ENCODE peak calls at places on chromosomes 16 and 17, in six cellular contexts. V is mammary epithelial cell, N is IMR-90, U is sigmoid colon, E is Caco-2, S is stomach. T is an unnamed sample.

GRCh38 chr17:29124931-29125270 is 55.3 kb downstream of the MYO18A start:
- DNase-seq in S (peak; percentile 96), U (no peak), E (no peak), V (no peak), N (no peak), T (no peak)

GRCh38 chr17:1413281-1413791 is 13.3 kb upstream of the YWHAE start:
- DNase-seq in N (peak; percentile 86), V (peak; percentile 77), S (peak; percentile 89), U (no peak), E (no peak), T (peak; percentile 60)

GRCh38 chr16:48617104-48617503 is 7.1 kb upstream of the N4BP1 start:
- DNase-seq in V (no peak), S (no peak), E (no peak), U (peak; percentile 27), N (no peak), T (no peak)

GRCh38 chr17:42291136-42291535 is 2.8 kb downstream of the STAT5A start:
- DNase-seq in N (no peak), V (no peak), U (peak; percentile 50), E (peak; percentile 14), S (no peak), T (no peak)

GRCh38 chr17:34542700-34543336 is 36.6 kb upstream of the TMEM132E start:
- DNase-seq in E (no peak), N (no peak), V (no peak), U (no peak), S (peak; percentile 27), T (no peak)

GRCh38 chr17:65099941-65100315 is 37.2 kb upstream of the RGS9 start:
- DNase-seq in S (peak; percentile 45), U (peak; percentile 73), N (peak; percentile 60), V (peak; percentile 83), E (no peak), T (peak; percentile 62)

GRCh38 chr16:14111713-14112538 is 40.8 kb downstream of the MRTFB start:
- DNase-seq in V (peak; percentile 57), E (no peak), U (peak; percentile 81), N (no peak), S (peak; percentile 57), T (no peak)

GRCh38 chr16:24514096-24514495 is 25.3 kb upstream of the RBBP6 start:
- DNase-seq in N (no peak), E (no peak), U (no peak), S (no peak), V (no peak), T (no peak)

GRCh38 chr17:81398170-81398854 is 3.1 kb downstream of the BAHCC1 start:
- DNase-seq in N (peak; percentile 49), E (no peak), S (no peak), U (no peak), V (peak; percentile 56), T (no peak)

GRCh38 chr17:20944014-20944905 is 98.6 kb downstream of the USP22 start:
- DNase-seq in V (peak; percentile 57), S (peak; percentile 86), N (no peak), E (peak; percentile 63), U (no peak), T (no peak)

GRCh38 chr16:50261160-50261706 is 5.1 kb upstream of the ADCY7 start:
- DNase-seq in N (no peak), V (no peak), S (no peak), E (peak; percentile 31), U (peak; percentile 52), T (no peak)

GRCh38 chr17:67911038-67911782 is 85.1 kb downstream of the C17orf58 start:
- DNase-seq in V (no peak), U (no peak), E (no peak), N (no peak), S (no peak), T (no peak)
- H3K36me3 ChIP-seq in V (peaks cover 21% of the 10 kb centered on the region), U (peaks cover 36% of the 10 kb centered on the region), E (peaks cover 2% of the 10 kb centered on the region), N (peaks cover 35% of the 10 kb centered on the region), S (peaks cover 10% of the 10 kb centered on the region), T (peaks cover 11% of the 10 kb centered on the region)

GRCh38 chr16:1311738-1312458 is 2.5 kb downstream of the UBE2I start:
- DNase-seq in U (no peak), E (no peak), S (no peak), N (peak; percentile 17), V (no peak), T (no peak)
- H3K36me3 ChIP-seq in U (peaks cover 34% of the 10 kb centered on the region), E (peaks cover 2% of the 10 kb centered on the region), S (peaks cover 31% of the 10 kb centered on the region), N (peaks cover 40% of the 10 kb centered on the region), V (peaks cover 15% of the 10 kb centered on the region), T (peaks cover 16% of the 10 kb centered on the region)

GRCh38 chr16:31335431-31335830 is 19.5 kb upstream of the ITGAX start:
- DNase-seq in V (no peak), S (no peak), N (no peak), U (peak; percentile 28), E (no peak), T (no peak)
- H3K36me3 ChIP-seq in V (no peaks in the 10 kb centered on the region), S (no peaks in the 10 kb centered on the region), N (no peaks in the 10 kb centered on the region), U (no peaks in the 10 kb centered on the region), E (no peaks in the 10 kb centered on the region), T (no peaks in the 10 kb centered on the region)

GRCh38 chr17:50255766-50256480 is 18.3 kb upstream of the TMEM92 start:
- DNase-seq in S (no peak), N (no peak), E (peak; percentile 36), V (no peak), U (no peak), T (no peak)
- H3K36me3 ChIP-seq in S (no peaks in the 10 kb centered on the region), N (no peaks in the 10 kb centered on the region), E (no peaks in the 10 kb centered on the region), V (no peaks in the 10 kb centered on the region), U (no peaks in the 10 kb centered on the region), T (no peaks in the 10 kb centered on the region)

DNA sequence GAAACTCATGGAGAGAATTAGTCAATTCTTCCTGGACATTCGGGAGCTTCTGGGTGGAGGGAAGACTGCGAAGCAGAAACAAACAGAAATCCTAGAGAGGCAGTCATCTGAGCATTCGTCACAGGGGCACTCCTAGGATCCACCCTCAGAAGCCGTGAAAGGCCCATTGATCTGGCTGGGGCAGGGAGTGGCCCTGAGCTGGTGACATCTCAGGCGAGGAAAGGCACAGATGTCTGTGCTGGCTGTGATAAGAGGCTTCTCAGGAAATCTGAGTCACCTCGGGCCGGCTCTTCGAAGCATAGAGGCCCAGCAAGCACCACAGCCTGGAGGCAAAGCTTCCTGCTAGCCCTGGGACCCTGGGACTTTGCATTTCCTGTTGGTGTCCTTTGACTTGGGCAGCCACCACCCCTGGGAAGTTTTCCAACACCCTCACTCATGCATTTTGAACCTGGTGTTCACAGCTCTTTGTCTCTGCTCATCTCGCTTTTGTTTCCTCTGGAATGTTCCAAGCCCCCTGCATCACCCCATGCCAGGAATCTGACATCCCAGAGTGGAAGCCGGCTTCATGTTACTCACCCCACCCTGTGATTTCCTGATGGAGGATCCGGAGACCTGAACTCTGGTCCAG is 23.3 kb upstream of the CDRT4 start:
- DNase-seq in N (peak; percentile 76), V (no peak), U (peak; percentile 87), S (no peak), E (peak; percentile 57), T (no peak)
- H3K36me3 ChIP-seq in N (peaks cover 3% of the 10 kb centered on the region), V (no peaks in the 10 kb centered on the region), U (no peaks in the 10 kb centered on the region), S (no peaks in the 10 kb centered on the region), E (no peaks in the 10 kb centered on the region), T (no peaks in the 10 kb centered on the region)

GRCh38 chr17:70134042-70134441 is 35.3 kb upstream of the KCNJ2 start:
- DNase-seq in U (no peak), V (no peak), N (no peak), S (no peak), E (no peak), T (no peak)
- H3K36me3 ChIP-seq in U (no peaks in the 10 kb centered on the region), V (no peaks in the 10 kb centered on the region), N (no peaks in the 10 kb centered on the region), S (no peaks in the 10 kb centered on the region), E (no peaks in the 10 kb centered on the region), T (no peaks in the 10 kb centered on the region)

GRCh38 chr16:85328665-85329058 is 216.4 kb upstream of the CIBAR2 start:
- DNase-seq in V (no peak), U (no peak), E (no peak), N (no peak), S (no peak), T (no peak)

GRCh38 chr16:85327731-85328664 is 215.7 kb upstream of the CIBAR2 start:
- DNase-seq in N (no peak), S (no peak), U (no peak), V (no peak), E (no peak), T (no peak)

GRCh38 chr16:85324506-85324905 is 212.2 kb upstream of the CIBAR2 start:
- DNase-seq in S (no peak), V (no peak), N (no peak), E (no peak), U (no peak), T (no peak)

GRCh38 chr16:85326113-85326793 is 214.0 kb upstream of the CIBAR2 start:
- DNase-seq in E (no peak), S (no peak), N (peak; percentile 38), U (no peak), V (no peak), T (no peak)

GRCh38 chr16:85326794-85327181 is 214.5 kb upstream of the CIBAR2 start:
- DNase-seq in V (no peak), E (no peak), U (no peak), S (no peak), N (no peak), T (no peak)
- H3K36me3 ChIP-seq in V (no peaks in the 10 kb centered on the region), E (no peaks in the 10 kb centered on the region), U (no peaks in the 10 kb centered on the region), S (no peaks in the 10 kb centered on the region), N (no peaks in the 10 kb centered on the region), T (no peaks in the 10 kb centered on the region)